ENCODE peak calls at places on chromosomes 12 and 14, in eight cellular contexts. One of them, this sample, is unnamed.

GRCh38 chr12:79634957-79635471 is 55.8 kb downstream of the PAWR start:
- DNase-seq in right lobe of liver: no peak
- DNase-seq in Peyer's patch: no peak
- DNase-seq in CD8-positive, alpha-beta T cell: no peak
- DNase-seq in pancreas: no peak
- DNase-seq in mucosa of descending colon: no peak
- DNase-seq in fibroblast of mammary gland: peak
- DNase-seq in progenitor cell of endocrine pancreas: no peak
- DNase-seq in this sample: no peak

GRCh38 chr12:59077153-59077930 is 157.0 kb upstream of the LRIG3 start:
- DNase-seq in right lobe of liver: no peak
- DNase-seq in Peyer's patch: no peak
- DNase-seq in CD8-positive, alpha-beta T cell: no peak
- DNase-seq in pancreas: no peak
- DNase-seq in mucosa of descending colon: peak
- DNase-seq in fibroblast of mammary gland: no peak
- DNase-seq in progenitor cell of endocrine pancreas: no peak
- DNase-seq in this sample: no peak

GRCh38 chr14:101499080-101499479 is 62.2 kb upstream of the DIO3 start:
- DNase-seq in right lobe of liver: peak
- DNase-seq in Peyer's patch: peak
- DNase-seq in CD8-positive, alpha-beta T cell: no peak
- DNase-seq in pancreas: peak
- DNase-seq in mucosa of descending colon: no peak
- DNase-seq in fibroblast of mammary gland: no peak
- DNase-seq in progenitor cell of endocrine pancreas: no peak
- DNase-seq in this sample: no peak

GRCh38 chr12:28313631-28314030 is 123.4 kb downstream of the CCDC91 start:
- DNase-seq in right lobe of liver: no peak
- DNase-seq in Peyer's patch: no peak
- DNase-seq in CD8-positive, alpha-beta T cell: no peak
- DNase-seq in pancreas: no peak
- DNase-seq in mucosa of descending colon: no peak
- DNase-seq in fibroblast of mammary gland: peak
- DNase-seq in progenitor cell of endocrine pancreas: no peak
- DNase-seq in this sample: no peak

GRCh38 chr12:71014180-71014785 is 93.7 kb upstream of the PTPRR start:
- DNase-seq in right lobe of liver: no peak
- DNase-seq in Peyer's patch: no peak
- DNase-seq in CD8-positive, alpha-beta T cell: no peak
- DNase-seq in pancreas: no peak
- DNase-seq in mucosa of descending colon: no peak
- DNase-seq in fibroblast of mammary gland: peak
- DNase-seq in progenitor cell of endocrine pancreas: no peak
- DNase-seq in this sample: no peak

GRCh38 chr12:4002601-4003000 is 129.4 kb upstream of the PARP11 start:
- DNase-seq in right lobe of liver: no peak
- DNase-seq in Peyer's patch: no peak
- DNase-seq in CD8-positive, alpha-beta T cell: no peak
- DNase-seq in pancreas: no peak
- DNase-seq in mucosa of descending colon: no peak
- DNase-seq in fibroblast of mammary gland: no peak
- DNase-seq in progenitor cell of endocrine pancreas: no peak
- DNase-seq in this sample: no peak

GRCh38 chr12:82090188-82090587 is 268.0 kb downstream of the CCDC59 start:
- DNase-seq in right lobe of liver: no peak
- DNase-seq in Peyer's patch: no peak
- DNase-seq in CD8-positive, alpha-beta T cell: no peak
- DNase-seq in pancreas: no peak
- DNase-seq in mucosa of descending colon: no peak
- DNase-seq in fibroblast of mammary gland: no peak
- DNase-seq in progenitor cell of endocrine pancreas: no peak
- DNase-seq in this sample: no peak

GRCh38 chr12:94427520-94428381 is 31.9 kb downstream of the CEP83 start:
- DNase-seq in right lobe of liver: no peak
- DNase-seq in Peyer's patch: no peak
- DNase-seq in CD8-positive, alpha-beta T cell: no peak
- DNase-seq in pancreas: peak
- DNase-seq in mucosa of descending colon: peak
- DNase-seq in fibroblast of mammary gland: peak
- DNase-seq in progenitor cell of endocrine pancreas: no peak
- DNase-seq in this sample: no peak

GRCh38 chr12:4251228-4251891 is 22.2 kb upstream of the CCND2 start:
- DNase-seq in right lobe of liver: no peak
- DNase-seq in Peyer's patch: no peak
- DNase-seq in CD8-positive, alpha-beta T cell: peak
- DNase-seq in pancreas: no peak
- DNase-seq in mucosa of descending colon: no peak
- DNase-seq in fibroblast of mammary gland: no peak
- DNase-seq in progenitor cell of endocrine pancreas: no peak
- DNase-seq in this sample: no peak

GRCh38 chr14:68637106-68638021 is 155.5 kb downstream of the ZFP36L1 start:
- DNase-seq in right lobe of liver: no peak
- DNase-seq in Peyer's patch: no peak
- DNase-seq in CD8-positive, alpha-beta T cell: no peak
- DNase-seq in pancreas: no peak
- DNase-seq in mucosa of descending colon: no peak
- DNase-seq in fibroblast of mammary gland: peak
- DNase-seq in progenitor cell of endocrine pancreas: peak
- DNase-seq in this sample: no peak

GRCh38 chr12:132836803-132837331 is 8.2 kb upstream of the GOLGA3 start:
- DNase-seq in right lobe of liver: no peak
- DNase-seq in Peyer's patch: no peak
- DNase-seq in CD8-positive, alpha-beta T cell: no peak
- DNase-seq in pancreas: no peak
- DNase-seq in mucosa of descending colon: no peak
- DNase-seq in fibroblast of mammary gland: no peak
- DNase-seq in progenitor cell of endocrine pancreas: no peak
- DNase-seq in this sample: no peak

GRCh38 chr12:13347241-13348043 is 150.9 kb downstream of the EMP1 start:
- DNase-seq in right lobe of liver: no peak
- DNase-seq in Peyer's patch: no peak
- DNase-seq in CD8-positive, alpha-beta T cell: no peak
- DNase-seq in pancreas: no peak
- DNase-seq in mucosa of descending colon: no peak
- DNase-seq in fibroblast of mammary gland: peak
- DNase-seq in progenitor cell of endocrine pancreas: no peak
- DNase-seq in this sample: no peak

GRCh38 chr12:109277899-109278762 is 31.0 kb downstream of the FOXN4 start:
- DNase-seq in right lobe of liver: no peak
- DNase-seq in Peyer's patch: no peak
- DNase-seq in CD8-positive, alpha-beta T cell: no peak
- DNase-seq in pancreas: no peak
- DNase-seq in mucosa of descending colon: peak
- DNase-seq in fibroblast of mammary gland: peak
- DNase-seq in progenitor cell of endocrine pancreas: no peak
- DNase-seq in this sample: no peak

GRCh38 chr12:590206-590750 is 73.0 kb downstream of the NINJ2 start:
- DNase-seq in right lobe of liver: no peak
- DNase-seq in Peyer's patch: peak
- DNase-seq in CD8-positive, alpha-beta T cell: no peak
- DNase-seq in pancreas: no peak
- DNase-seq in mucosa of descending colon: no peak
- DNase-seq in fibroblast of mammary gland: no peak
- DNase-seq in progenitor cell of endocrine pancreas: no peak
- DNase-seq in this sample: no peak

GRCh38 chr12:107845980-107846659 is 71.6 kb downstream of the ASCL4 start:
- DNase-seq in right lobe of liver: no peak
- DNase-seq in Peyer's patch: no peak
- DNase-seq in CD8-positive, alpha-beta T cell: no peak
- DNase-seq in pancreas: no peak
- DNase-seq in mucosa of descending colon: no peak
- DNase-seq in fibroblast of mammary gland: peak
- DNase-seq in progenitor cell of endocrine pancreas: no peak
- DNase-seq in this sample: no peak

GRCh38 chr14:76954791-76955190 is 73.7 kb downstream of the IRF2BPL start:
- DNase-seq in right lobe of liver: no peak
- DNase-seq in Peyer's patch: no peak
- DNase-seq in CD8-positive, alpha-beta T cell: no peak
- DNase-seq in pancreas: no peak
- DNase-seq in mucosa of descending colon: no peak
- DNase-seq in fibroblast of mammary gland: no peak
- DNase-seq in progenitor cell of endocrine pancreas: no peak
- DNase-seq in this sample: no peak

GRCh38 chr12:57590892-57591566 is at the start of gene PIP4K2C:
- DNase-seq in right lobe of liver: peak
- DNase-seq in Peyer's patch: peak
- DNase-seq in CD8-positive, alpha-beta T cell: peak
- DNase-seq in pancreas: peak
- DNase-seq in mucosa of descending colon: peak
- DNase-seq in fibroblast of mammary gland: peak
- DNase-seq in progenitor cell of endocrine pancreas: peak
- DNase-seq in this sample: no peak

GRCh38 chr12:42589465-42590323 is at the start of gene PRICKLE1:
- DNase-seq in right lobe of liver: peak
- DNase-seq in Peyer's patch: peak
- DNase-seq in CD8-positive, alpha-beta T cell: no peak
- DNase-seq in pancreas: peak
- DNase-seq in mucosa of descending colon: peak
- DNase-seq in fibroblast of mammary gland: peak
- DNase-seq in progenitor cell of endocrine pancreas: peak
- DNase-seq in this sample: peak

GRCh38 chr14:104598461-104599273 is 5.9 kb downstream of the TMEM179 start:
- DNase-seq in right lobe of liver: no peak
- DNase-seq in Peyer's patch: peak
- DNase-seq in CD8-positive, alpha-beta T cell: no peak
- DNase-seq in pancreas: no peak
- DNase-seq in mucosa of descending colon: no peak
- DNase-seq in fibroblast of mammary gland: no peak
- DNase-seq in progenitor cell of endocrine pancreas: no peak
- DNase-seq in this sample: no peak

GRCh38 chr14:75070383-75070782 is 942 bp downstream of the ZC2HC1C start:
- DNase-seq in right lobe of liver: peak
- DNase-seq in Peyer's patch: no peak
- DNase-seq in CD8-positive, alpha-beta T cell: no peak
- DNase-seq in pancreas: peak
- DNase-seq in mucosa of descending colon: peak
- DNase-seq in fibroblast of mammary gland: peak
- DNase-seq in progenitor cell of endocrine pancreas: no peak
- DNase-seq in this sample: no peak
- TF ChIP-seq CTCF in right lobe of liver: no peak
- TF ChIP-seq CTCF in Peyer's patch: no peak
- TF ChIP-seq CTCF in CD8-positive, alpha-beta T cell: no peak
- TF ChIP-seq CTCF in pancreas: no peak
- TF ChIP-seq CTCF in mucosa of descending colon: no peak
- TF ChIP-seq CTCF in fibroblast of mammary gland: no peak
- TF ChIP-seq CTCF in progenitor cell of endocrine pancreas: no peak
- TF ChIP-seq CTCF in this sample: no peak

GRCh38 chr12:98332626-98333025 is 182.8 kb upstream of the TMPO start:
- DNase-seq in right lobe of liver: no peak
- DNase-seq in Peyer's patch: no peak
- DNase-seq in CD8-positive, alpha-beta T cell: no peak
- DNase-seq in pancreas: no peak
- DNase-seq in mucosa of descending colon: no peak
- DNase-seq in fibroblast of mammary gland: no peak
- DNase-seq in progenitor cell of endocrine pancreas: no peak
- DNase-seq in this sample: no peak
- TF ChIP-seq CTCF in right lobe of liver: no peak
- TF ChIP-seq CTCF in Peyer's patch: no peak
- TF ChIP-seq CTCF in CD8-positive, alpha-beta T cell: no peak
- TF ChIP-seq CTCF in pancreas: no peak
- TF ChIP-seq CTCF in mucosa of descending colon: no peak
- TF ChIP-seq CTCF in fibroblast of mammary gland: no peak
- TF ChIP-seq CTCF in progenitor cell of endocrine pancreas: no peak
- TF ChIP-seq CTCF in this sample: no peak

GRCh38 chr12:110279976-110280783 is 867 bp upstream of the ATP2A2 start:
- DNase-seq in right lobe of liver: no peak
- DNase-seq in Peyer's patch: no peak
- DNase-seq in CD8-positive, alpha-beta T cell: peak
- DNase-seq in pancreas: peak
- DNase-seq in mucosa of descending colon: peak
- DNase-seq in fibroblast of mammary gland: peak
- DNase-seq in progenitor cell of endocrine pancreas: peak
- DNase-seq in this sample: no peak

GRCh38 chr12:110282956-110283817 is 2.1 kb downstream of the ATP2A2 start:
- DNase-seq in right lobe of liver: no peak
- DNase-seq in Peyer's patch: no peak
- DNase-seq in CD8-positive, alpha-beta T cell: no peak
- DNase-seq in pancreas: no peak
- DNase-seq in mucosa of descending colon: no peak
- DNase-seq in fibroblast of mammary gland: no peak
- DNase-seq in progenitor cell of endocrine pancreas: no peak
- DNase-seq in this sample: no peak

GRCh38 chr12:110282343-110282860 is 1.4 kb downstream of the ATP2A2 start:
- DNase-seq in right lobe of liver: no peak
- DNase-seq in Peyer's patch: no peak
- DNase-seq in CD8-positive, alpha-beta T cell: no peak
- DNase-seq in pancreas: no peak
- DNase-seq in mucosa of descending colon: no peak
- DNase-seq in fibroblast of mammary gland: no peak
- DNase-seq in progenitor cell of endocrine pancreas: no peak
- DNase-seq in this sample: no peak

GRCh38 chr12:110280784-110281548 is at the start of gene ATP2A2:
- DNase-seq in right lobe of liver: peak
- DNase-seq in Peyer's patch: peak
- DNase-seq in CD8-positive, alpha-beta T cell: peak
- DNase-seq in pancreas: peak
- DNase-seq in mucosa of descending colon: peak
- DNase-seq in fibroblast of mammary gland: peak
- DNase-seq in progenitor cell of endocrine pancreas: peak
- DNase-seq in this sample: peak

DNA sequence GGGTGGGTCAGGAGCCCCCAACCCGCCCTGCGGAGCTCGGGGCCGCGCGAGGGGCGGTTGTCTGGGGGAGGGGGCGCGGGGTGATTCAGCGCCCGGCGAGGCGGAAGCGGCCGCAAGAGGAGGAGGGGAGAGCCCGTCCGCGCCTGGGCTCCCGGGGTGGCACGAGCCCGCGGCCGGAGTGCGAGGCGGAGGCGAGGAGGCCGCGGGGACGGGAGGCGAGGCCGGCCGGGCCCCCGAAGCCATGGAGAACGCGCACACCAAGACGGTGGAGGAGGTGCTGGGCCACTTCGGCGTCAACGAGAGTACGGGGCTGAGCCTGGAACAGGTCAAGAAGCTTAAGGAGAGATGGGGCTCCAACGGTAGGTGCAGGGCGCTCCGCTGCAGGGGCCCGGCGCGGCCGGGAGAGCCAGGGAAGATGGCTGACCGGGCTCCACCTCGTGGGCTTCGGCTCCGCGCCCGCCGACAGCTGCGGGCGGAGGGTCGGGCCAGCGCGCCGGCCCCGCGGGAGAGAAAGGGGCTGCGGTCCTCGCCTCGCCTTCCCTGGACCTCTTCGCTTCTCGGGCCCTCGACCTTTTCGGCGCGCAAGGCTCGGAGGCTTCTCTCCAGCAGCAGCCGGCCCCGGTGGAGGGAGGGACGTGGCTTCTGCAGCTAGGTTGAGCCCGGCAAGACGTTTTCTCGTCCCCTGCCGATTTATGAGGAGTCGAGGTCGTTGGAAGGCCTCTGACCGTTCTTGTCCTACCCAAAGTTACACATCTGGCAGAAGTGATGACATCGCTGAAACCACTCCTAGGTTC is 699 bp downstream of the ATP2A2 start:
- DNase-seq in right lobe of liver: peak
- DNase-seq in Peyer's patch: peak
- DNase-seq in CD8-positive, alpha-beta T cell: peak
- DNase-seq in pancreas: peak
- DNase-seq in mucosa of descending colon: peak
- DNase-seq in fibroblast of mammary gland: peak
- DNase-seq in progenitor cell of endocrine pancreas: peak
- DNase-seq in this sample: peak
- TF ChIP-seq CTCF in right lobe of liver: no peak
- TF ChIP-seq CTCF in Peyer's patch: no peak
- TF ChIP-seq CTCF in CD8-positive, alpha-beta T cell: no peak
- TF ChIP-seq CTCF in pancreas: no peak
- TF ChIP-seq CTCF in mucosa of descending colon: no peak
- TF ChIP-seq CTCF in fibroblast of mammary gland: no peak
- TF ChIP-seq CTCF in progenitor cell of endocrine pancreas: no peak
- TF ChIP-seq CTCF in this sample: no peak

GRCh38 chr14:24634158-24634557 is at the start of gene GZMB:
- DNase-seq in right lobe of liver: no peak
- DNase-seq in Peyer's patch: no peak
- DNase-seq in CD8-positive, alpha-beta T cell: peak
- DNase-seq in pancreas: no peak
- DNase-seq in mucosa of descending colon: peak
- DNase-seq in fibroblast of mammary gland: peak
- DNase-seq in progenitor cell of endocrine pancreas: no peak
- DNase-seq in this sample: no peak
- TF ChIP-seq CTCF in right lobe of liver: no peak
- TF ChIP-seq CTCF in Peyer's patch: no peak
- TF ChIP-seq CTCF in CD8-positive, alpha-beta T cell: no peak
- TF ChIP-seq CTCF in pancreas: no peak
- TF ChIP-seq CTCF in mucosa of descending colon: no peak
- TF ChIP-seq CTCF in fibroblast of mammary gland: no peak
- TF ChIP-seq CTCF in progenitor cell of endocrine pancreas: no peak
- TF ChIP-seq CTCF in this sample: no peak

This sample was measured in neural crest cell.